ENCODE peak calls at places on chromosomes 4 and X, in four cellular contexts. X is K562, R is H1, U is HepG2. G is an unnamed sample.

GRCh38 chr4:123244233-123244632 is 152.4 kb upstream of the SPRY1 start:
- DNase-seq in X (no peak), R (no peak), U (no peak), G (peak)

GRCh38 chr4:158121203-158121586 is 51.6 kb downstream of the GASK1B start:
- DNase-seq in X (no peak), R (no peak), U (peak), G (no peak)

GRCh38 chrX:106874075-106874474 is 29.1 kb downstream of the RIPPLY1 start:
- DNase-seq in X (no peak), R (no peak), U (peak), G (peak)

GRCh38 chr4:13368262-13368661 is 115.9 kb downstream of the RAB28 start:
- DNase-seq in X (peak), R (no peak), U (peak), G (no peak)

GRCh38 chr4:151039733-151040132 is 24.6 kb upstream of the LRBA start:
- DNase-seq in X (no peak), R (no peak), U (no peak), G (no peak)

GRCh38 chr4:88033309-88033708 is 25.9 kb downstream of the PKD2 start:
- DNase-seq in X (peak), R (no peak), U (peak), G (peak)

GRCh38 chr4:133559987-133560386 is 410.9 kb downstream of the PCDH10 start:
- DNase-seq in X (no peak), R (no peak), U (no peak), G (no peak)

GRCh38 chr4:132763465-132763864 is 385.6 kb upstream of the PCDH10 start:
- DNase-seq in X (no peak), R (no peak), U (no peak), G (no peak)

DNA sequence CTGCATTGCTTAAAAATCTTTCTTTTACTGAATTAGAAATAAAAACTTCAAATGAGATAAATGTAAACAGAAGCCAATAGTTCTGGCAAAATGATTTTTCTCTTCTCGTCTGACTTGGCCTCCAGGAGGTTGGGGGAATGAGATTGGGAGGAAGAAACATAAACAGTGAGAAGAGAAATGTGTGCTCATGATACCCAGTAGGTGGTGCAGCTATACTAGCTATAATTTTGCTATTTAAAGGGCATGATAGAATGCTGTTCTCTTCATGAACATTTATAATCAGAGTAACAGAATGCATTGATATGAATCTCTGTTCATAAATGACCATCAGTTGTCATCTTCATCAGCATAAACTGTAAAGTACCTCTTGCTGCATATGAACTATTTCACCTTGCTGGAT is 85.5 kb downstream of the TACR3 start:
- DNase-seq in X (no peak), R (no peak), U (no peak), G (no peak)
- TF ChIP-seq JUN in X (no peak), R (no peak), U (no peak), G (no peak)

GRCh38 chr4:79298027-79298426 is 27.8 kb downstream of the NAA11 start:
- DNase-seq in X (no peak), R (no peak), U (peak), G (no peak)
- TF ChIP-seq EZH2 in X (no peak), R (no peak), U (no peak), G (no peak)

DNA sequence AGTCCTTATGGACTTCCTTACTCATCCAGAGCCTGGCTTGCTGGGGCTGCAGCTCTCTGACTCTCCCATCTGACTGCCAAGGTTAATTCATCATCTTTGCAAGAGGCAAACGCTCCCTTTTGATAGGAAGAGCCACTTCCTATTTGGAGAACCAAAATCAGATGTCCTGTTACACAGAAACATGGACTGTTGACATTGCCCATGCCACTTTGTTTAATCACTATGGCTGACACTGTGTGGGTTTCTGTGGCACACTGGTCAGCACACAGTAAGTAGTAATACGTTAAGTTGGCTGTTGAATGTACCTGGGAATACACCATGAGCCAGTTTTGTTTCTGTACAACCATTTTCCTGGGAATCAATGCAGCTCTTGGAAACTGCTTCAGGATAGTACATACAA is 45.1 kb upstream of the TMEM33 start:
- DNase-seq in X (no peak), R (no peak), U (no peak), G (no peak)
- TF ChIP-seq JUN in X (no peak), R (no peak), U (no peak), G (no peak)

DNA sequence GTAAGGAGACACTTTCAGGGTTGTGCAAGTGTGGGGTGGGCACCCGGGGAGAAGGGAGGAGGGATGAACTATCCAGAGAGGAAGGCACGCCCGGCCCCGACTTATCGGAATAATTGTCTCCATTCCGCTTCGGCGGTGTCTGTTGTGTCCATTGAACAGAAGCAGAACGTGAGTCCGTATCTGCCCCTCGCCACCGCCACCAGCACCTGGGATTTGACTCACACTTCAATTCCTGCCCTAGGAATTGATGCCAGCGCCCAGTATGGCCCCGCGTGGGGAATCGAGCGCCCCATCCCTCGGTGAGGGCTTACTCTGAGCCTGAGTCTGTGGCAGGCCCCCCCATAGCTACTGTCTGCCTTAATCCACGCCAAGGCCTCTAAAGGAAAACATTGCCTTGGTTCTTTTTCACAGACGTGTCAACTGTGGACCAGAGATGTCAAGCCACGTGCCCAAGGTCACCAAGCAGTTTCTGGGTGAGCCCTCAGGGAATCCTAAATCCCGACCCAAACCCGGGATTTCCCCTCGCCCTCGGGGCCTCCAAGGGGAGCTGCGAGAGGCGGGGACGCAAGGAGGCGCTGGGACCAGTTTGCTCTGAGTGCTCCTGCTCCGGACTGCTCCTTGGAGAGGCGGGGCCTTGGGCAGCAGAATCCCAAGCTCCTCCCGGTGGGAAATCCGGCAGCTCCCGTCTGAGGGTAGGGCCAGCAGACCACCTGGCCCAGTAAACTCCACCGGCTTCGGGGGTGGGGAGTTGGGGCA is 12.9 kb downstream of the MSX1 start:
- DNase-seq in X (no peak), R (peak), U (no peak), G (no peak)
- TF ChIP-seq EZH2 in X (no peak), R (peak), U (no peak), G (peak)

DNA sequence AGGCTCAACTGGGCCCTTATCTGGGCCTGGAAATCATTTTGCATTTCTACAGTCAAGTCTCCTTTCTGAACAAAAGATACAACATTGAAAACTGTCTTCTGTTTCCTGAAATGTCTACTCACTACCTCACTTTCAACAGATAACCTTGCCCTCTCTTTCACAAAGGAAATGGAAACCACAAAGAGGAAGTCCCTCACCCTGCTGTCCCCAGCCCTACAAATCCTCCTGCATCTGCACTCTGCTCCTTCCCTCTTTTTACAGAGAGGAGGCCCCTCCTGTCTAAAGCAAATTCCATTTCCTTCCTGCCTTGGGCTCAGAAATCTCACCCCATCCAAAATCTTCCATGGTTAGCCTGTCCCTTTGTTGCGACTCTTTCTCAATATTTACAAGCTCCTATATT is 24.8 kb upstream of the CYBB start:
- DNase-seq in X (no peak), R (no peak), U (no peak), G (no peak)
- TF ChIP-seq JUN in X (no peak), R (no peak), U (no peak), G (no peak)

GRCh38 chrX:130714135-130714534 is 188.9 kb downstream of the ENOX2 start:
- DNase-seq in X (no peak), R (no peak), U (peak), G (no peak)
- TF ChIP-seq EZH2 in X (no peak), R (no peak), U (no peak), G (no peak)

G was measured in endothelial cell of umbilical vein.